ENCODE peak calls at places on chromosomes 1 and 21, in five cellular contexts. T, W, U, S and I are unnamed samples.
A peak's percentile ranks its signal among the peaks of the same experiment; 100 is the strongest.

GRCh38 chr1:151047925-151048644 is 534 bp downstream of the C1orf56 start:
- DNase-seq in W (no peak), T (peak; percentile 89), S (peak; percentile 83), U (peak; percentile 69), I (peak; percentile 86)

GRCh38 chr1:198352975-198353695 is 187.3 kb downstream of the ATP6V1G3 start:
- DNase-seq in U (no peak), S (no peak), T (no peak), W (no peak), I (no peak)

GRCh38 chr1:151326619-151327222 is 495 bp downstream of the PI4KB start:
- DNase-seq in W (no peak), U (no peak), S (peak; percentile 16), T (peak; percentile 76), I (peak; percentile 81)

GRCh38 chr21:42892931-42893660 is at the start of gene NDUFV3:
- DNase-seq in S (peak; percentile 97), U (peak; percentile 100), T (peak; percentile 100), W (peak; percentile 99), I (peak; percentile 100)

GRCh38 chr1:232678185-232678886 is 48.4 kb upstream of the SIPA1L2 start:
- DNase-seq in W (no peak), S (peak; percentile 11), T (no peak), U (no peak), I (no peak)

GRCh38 chr21:21064353-21064752 is 66.1 kb downstream of the NCAM2 start:
- DNase-seq in T (no peak), U (no peak), S (no peak), W (no peak), I (no peak)

GRCh38 chr21:29185172-29185571 is 54.7 kb downstream of the MAP3K7CL start:
- DNase-seq in S (no peak), T (no peak), W (no peak), U (no peak), I (peak; percentile 18)

GRCh38 chr21:45019076-45019886 is 55.1 kb upstream of the ADARB1 start:
- DNase-seq in S (no peak), U (no peak), T (peak; percentile 67), W (peak; percentile 22), I (peak; percentile 77)

GRCh38 chr1:115277276-115277675 is 60.8 kb downstream of the NGF start:
- DNase-seq in W (no peak), S (peak; percentile 9), U (no peak), T (no peak), I (peak; percentile 87)

GRCh38 chr21:42080788-42081083 is 9.6 kb downstream of the UMODL1 start:
- DNase-seq in W (no peak), U (no peak), S (no peak), T (no peak), I (peak; percentile 96)

GRCh38 chr1:3052501-3052900 is 16.5 kb upstream of the PRDM16 start:
- DNase-seq in U (no peak), S (no peak), W (no peak), T (peak; percentile 46), I (no peak)

GRCh38 chr1:205934788-205935187 is 8.5 kb downstream of the SLC26A9 start:
- DNase-seq in T (no peak), U (no peak), S (no peak), W (no peak), I (no peak)

GRCh38 chr21:32770514-32771133 is 931 bp downstream of the PAXBP1 start:
- DNase-seq in W (no peak), U (no peak), T (no peak), S (peak; percentile 5), I (peak; percentile 62)

GRCh38 chr1:9293241-9293511 is 482 bp downstream of the SPSB1 start:
- DNase-seq in S (no peak), W (no peak), U (no peak), T (no peak), I (no peak)

GRCh38 chr1:206945779-206946178 is 487 bp downstream of the PIGR start:
- DNase-seq in U (no peak), W (no peak), S (no peak), T (no peak), I (no peak)

GRCh38 chr1:95304803-95305202 is 70.8 kb downstream of the RWDD3 start:
- DNase-seq in T (no peak), W (no peak), U (no peak), S (no peak), I (no peak)

GRCh38 chr21:35528109-35529042 is 479.3 kb upstream of the RUNX1 start:
- DNase-seq in W (no peak), U (no peak), S (no peak), T (no peak), I (no peak)

GRCh38 chr1:1048765-1049164 is 25.3 kb downstream of the RNF223 start:
- DNase-seq in U (no peak), S (no peak), T (no peak), W (no peak), I (no peak)

GRCh38 chr1:24490101-24490781 is 12.4 kb upstream of the RCAN3 start:
- DNase-seq in U (no peak), S (no peak), W (no peak), T (no peak), I (no peak)

GRCh38 chr1:226548281-226549093 is at the start of gene STUM:
- DNase-seq in U (peak; percentile 82), S (no peak), T (peak; percentile 71), W (no peak), I (peak; percentile 72)

GRCh38 chr1:31977361-31978131 is 36.1 kb upstream of the KHDRBS1 start:
- DNase-seq in T (no peak), U (peak; percentile 61), S (peak; percentile 65), W (no peak), I (peak; percentile 65)

GRCh38 chr21:41364308-41364707 is 2.5 kb downstream of the MX2 start:
- DNase-seq in T (no peak), S (no peak), W (no peak), U (no peak), I (no peak)

GRCh38 chr1:61441723-61442262 is 283.1 kb downstream of the TM2D1 start:
- DNase-seq in T (no peak), S (peak; percentile 92), U (no peak), W (no peak), I (no peak)

DNA sequence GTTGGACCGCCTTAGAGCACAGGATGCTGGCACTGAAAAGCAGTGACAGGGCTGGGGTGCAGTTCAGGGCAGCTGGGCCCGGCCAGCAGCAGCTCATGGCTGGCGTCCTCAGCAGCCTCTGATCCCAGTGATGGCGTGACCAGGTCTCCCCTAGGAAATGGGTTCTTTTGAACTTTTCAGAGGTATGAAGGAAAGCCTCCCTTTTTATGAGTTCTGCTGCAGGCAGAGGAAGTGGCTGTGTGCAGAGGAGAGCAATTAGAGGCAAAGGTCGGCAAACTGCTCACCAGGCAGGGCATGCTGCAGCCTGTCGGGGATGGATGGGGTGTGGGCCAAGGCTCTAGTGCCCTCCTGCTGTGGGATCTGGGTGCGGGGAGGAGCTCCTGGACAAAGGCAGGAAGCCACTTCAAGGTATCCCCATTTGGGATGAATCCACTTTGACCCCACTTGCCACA is 45.6 kb upstream of the RAB4A start:
- DNase-seq in T (no peak), S (no peak), W (no peak), U (no peak), I (no peak)
- H3K4me1 ChIP-seq in T (peaks cover 51% of the 10 kb centered on the region), S (peaks cover 79% of the 10 kb centered on the region), W (peaks cover 27% of the 10 kb centered on the region), U (peaks cover 3% of the 10 kb centered on the region), I (peaks cover 12% of the 10 kb centered on the region)

DNA sequence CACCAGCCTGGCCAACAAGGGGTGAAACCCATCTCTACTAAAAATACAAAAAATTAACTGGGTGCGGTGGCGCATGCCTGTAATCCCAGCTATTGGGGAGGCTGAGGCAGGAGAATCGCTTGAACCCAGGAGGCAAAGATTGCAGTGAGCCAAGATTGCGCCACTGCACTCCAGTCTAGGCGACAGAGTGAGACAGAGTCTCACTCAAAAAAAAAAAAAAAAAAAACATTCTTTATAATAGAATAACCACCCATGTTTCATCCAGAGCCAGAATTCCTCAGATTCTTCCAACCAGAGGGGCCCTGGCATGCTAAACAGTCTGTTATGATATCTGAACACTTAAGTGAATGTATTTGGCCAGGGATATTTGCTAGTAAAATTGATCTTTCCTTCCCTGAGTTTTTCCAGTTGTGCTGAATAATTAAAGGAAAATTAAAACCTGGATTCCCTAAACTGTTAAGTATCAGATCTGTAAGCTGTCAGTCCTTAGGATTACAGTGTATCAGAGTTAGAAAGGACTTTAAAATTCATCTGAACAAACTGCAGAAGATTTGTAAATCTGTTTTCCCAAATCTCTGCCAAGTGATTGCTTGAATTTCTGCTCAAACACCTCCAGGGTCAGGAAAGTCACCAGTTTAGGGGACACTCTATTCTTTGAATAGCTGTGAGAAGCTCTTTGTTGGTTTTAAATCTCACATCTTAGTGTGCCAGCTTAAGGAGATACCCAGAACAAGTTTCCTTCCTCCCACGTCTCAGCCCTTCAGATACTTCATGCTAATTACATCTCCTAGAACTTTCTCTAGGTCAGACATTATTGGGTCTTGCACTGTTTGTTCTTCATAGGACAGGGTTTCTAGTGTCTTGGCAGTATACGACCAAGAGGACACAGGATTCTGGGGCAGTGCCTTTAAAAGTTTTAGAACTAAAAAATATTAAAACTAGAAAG is 84.6 kb upstream of the BMP8A start:
- DNase-seq in W (no peak), S (no peak), U (no peak), T (no peak), I (peak; percentile 82)
- H3K4me1 ChIP-seq in W (peaks cover 45% of the 10 kb centered on the region), S (peaks cover 53% of the 10 kb centered on the region), U (peaks cover 20% of the 10 kb centered on the region), T (peaks cover 65% of the 10 kb centered on the region), I (peaks cover 45% of the 10 kb centered on the region)

DNA sequence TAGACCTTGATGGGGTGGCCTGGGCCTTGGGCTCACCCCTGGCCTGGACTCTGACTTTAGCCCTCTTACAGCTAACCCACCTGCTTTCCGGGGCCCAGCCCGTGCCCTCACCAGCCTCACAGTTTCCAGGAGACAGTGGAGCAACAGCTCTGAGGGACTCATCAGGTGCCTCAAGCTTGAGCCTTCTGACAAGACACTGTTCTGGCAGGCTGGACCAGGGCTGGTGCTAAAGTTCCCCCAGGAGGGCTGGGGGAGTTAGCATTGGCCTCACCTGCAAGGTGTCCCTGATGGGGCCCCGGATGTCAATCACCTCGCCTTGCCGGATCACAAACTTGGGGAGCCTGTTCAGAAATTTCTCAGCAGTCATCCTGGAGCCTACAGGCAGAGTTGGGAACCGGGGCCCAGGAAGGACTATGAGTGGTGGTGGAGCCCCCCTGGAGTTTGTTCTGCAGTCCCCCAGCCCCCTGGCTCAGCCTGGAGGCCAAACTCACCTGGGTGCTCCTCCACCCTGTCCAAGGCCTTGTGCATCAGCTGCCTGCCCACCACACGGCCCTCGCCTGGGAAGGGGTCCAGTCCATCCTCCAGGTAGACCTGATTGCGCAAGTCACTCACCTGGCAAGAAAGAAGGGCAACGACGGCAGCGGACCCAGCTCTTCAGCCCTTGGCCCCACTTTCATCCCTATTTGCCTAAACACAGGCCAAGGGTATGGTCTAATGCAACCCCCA is 4.1 kb downstream of the SH3BGRL3 start:
- DNase-seq in T (no peak), S (no peak), W (no peak), U (no peak), I (peak; percentile 33)
- H3K4me1 ChIP-seq in T (peaks cover 45% of the 10 kb centered on the region), S (peaks cover 29% of the 10 kb centered on the region), W (peaks cover 33% of the 10 kb centered on the region), U (peaks cover 7% of the 10 kb centered on the region), I (peaks cover 43% of the 10 kb centered on the region)

GRCh38 chr1:228144213-228145049 is 4.4 kb downstream of the GUK1 start:
- DNase-seq in U (no peak), W (no peak), T (peak; percentile 65), S (no peak), I (no peak)
- H3K4me1 ChIP-seq in U (peaks cover 10% of the 10 kb centered on the region), W (peaks cover 39% of the 10 kb centered on the region), T (peaks cover 52% of the 10 kb centered on the region), S (peaks cover 19% of the 10 kb centered on the region), I (peaks cover 25% of the 10 kb centered on the region)

GRCh38 chr1:235504494-235505222 is 406 bp upstream of the B3GALNT2 start:
- DNase-seq in U (peak; percentile 100), W (peak; percentile 94), T (peak; percentile 100), S (peak; percentile 99), I (peak; percentile 100)
- H3K4me1 ChIP-seq in U (peaks cover 16% of the 10 kb centered on the region), W (peaks cover 20% of the 10 kb centered on the region), T (peaks cover 28% of the 10 kb centered on the region), S (peaks cover 19% of the 10 kb centered on the region), I (peaks cover 20% of the 10 kb centered on the region)

GRCh38 chr1:27592600-27593340 is 11.2 kb downstream of the AHDC1 start:
- DNase-seq in T (no peak), U (peak; percentile 48), S (no peak), W (no peak), I (no peak)
- H3K4me1 ChIP-seq in T (peaks cover 99% of the 10 kb centered on the region), U (peaks cover 62% of the 10 kb centered on the region), S (peaks cover 48% of the 10 kb centered on the region), W (peaks cover 90% of the 10 kb centered on the region), I (peaks cover 66% of the 10 kb centered on the region)